ENCODE peak calls at places on chromosomes 4 and X, in five cellular contexts. T is SK-N-SH, C is left ventricle myocardium inferior, R is cardiac fibroblast, S is brain microvascular endothelial cell. B is an unnamed sample.

GRCh38 chr4:101122019-101122418 is 225.3 kb downstream of the PPP3CA start:
- DNase-seq in T (no peak), C (no peak), R (no peak), S (no peak), B (no peak)

GRCh38 chr4:80183196-80184052 is 13.9 kb upstream of the PRDM8 start:
- DNase-seq in T (peak; percentile 79), C (peak; percentile 41), R (no peak), S (no peak), B (no peak)

GRCh38 chrX:139967300-139967699 is 2.0 kb upstream of the CXorf66 start:
- DNase-seq in T (peak; percentile 15), C (no peak), R (peak; percentile 22), S (no peak), B (no peak)

GRCh38 chrX:112738347-112739033 is 58.8 kb upstream of the LHFPL1 start:
- DNase-seq in T (no peak), C (no peak), R (no peak), S (no peak), B (no peak)

GRCh38 chr4:106315476-106315967 is 487 bp downstream of the TBCK start:
- DNase-seq in T (no peak), C (no peak), R (peak; percentile 65), S (peak; percentile 28), B (no peak)

GRCh38 chrX:149962859-149963757 is 24.8 kb upstream of the EOLA2 start:
- DNase-seq in T (peak; percentile 55), C (no peak), R (peak; percentile 70), S (peak; percentile 53), B (peak; percentile 59)

GRCh38 chrX:24242649-24243556 is 71.0 kb downstream of the SUPT20HL2 start:
- DNase-seq in T (no peak), C (peak; percentile 42), R (peak; percentile 86), S (peak; percentile 58), B (no peak)

GRCh38 chr4:29578329-29578728 is 1141.8 kb upstream of the PCDH7 start:
- DNase-seq in T (no peak), C (no peak), R (no peak), S (no peak), B (no peak)

GRCh38 chr4:111678466-111678865 is 466.8 kb upstream of the FAM241A start:
- DNase-seq in T (no peak), C (no peak), R (peak; percentile 75), S (no peak), B (peak; percentile 84)

GRCh38 chr4:139761461-139761860 is 95.8 kb downstream of the MGST2 start:
- DNase-seq in T (peak; percentile 32), C (no peak), R (peak; percentile 32), S (peak; percentile 28), B (no peak)
- TF ChIP-seq CTCF in T (peak; percentile 45), C (peak; percentile 57), R (peak; percentile 32), S (peak; percentile 68), B (peak; percentile 19)

GRCh38 chrX:71546879-71547278 is 14.0 kb downstream of the OGT start:
- DNase-seq in T (no peak), C (no peak), R (no peak), S (no peak), B (no peak)
- H3K4me3 ChIP-seq in T (no peak overlapping the region), C (no peak overlapping the region), R (no peak overlapping the region), S (no peak overlapping the region), B (no peak overlapping the region)

GRCh38 chrX:43350935-43351334 is 305.2 kb upstream of the MAOA start:
- DNase-seq in T (no peak), C (no peak), R (no peak), S (no peak), B (no peak)

GRCh38 chrX:43345166-43345565 is 310.9 kb upstream of the MAOA start:
- DNase-seq in T (no peak), C (no peak), R (no peak), S (no peak), B (no peak)

GRCh38 chrX:43349363-43349762 is 306.7 kb upstream of the MAOA start:
- DNase-seq in T (peak; percentile 25), C (no peak), R (peak; percentile 35), S (peak; percentile 11), B (peak; percentile 30)
- TF ChIP-seq CTCF in T (peak; percentile 64), C (peak; percentile 50), R (peak; percentile 63), S (peak; percentile 57), B (peak; percentile 61)

GRCh38 chr4:147969573-147969972 is 237.7 kb downstream of the ARHGAP10 start:
- DNase-seq in T (peak; percentile 11), C (no peak), R (no peak), S (no peak), B (peak; percentile 69)

GRCh38 chr4:147968641-147969040 is 236.8 kb downstream of the ARHGAP10 start:
- DNase-seq in T (no peak), C (no peak), R (peak; percentile 29), S (no peak), B (no peak)

GRCh38 chr4:147965056-147965455 is 233.2 kb downstream of the ARHGAP10 start:
- DNase-seq in T (no peak), C (no peak), R (no peak), S (no peak), B (no peak)

GRCh38 chr4:147965873-147966272 is 234.0 kb downstream of the ARHGAP10 start:
- DNase-seq in T (no peak), C (no peak), R (no peak), S (no peak), B (no peak)

DNA sequence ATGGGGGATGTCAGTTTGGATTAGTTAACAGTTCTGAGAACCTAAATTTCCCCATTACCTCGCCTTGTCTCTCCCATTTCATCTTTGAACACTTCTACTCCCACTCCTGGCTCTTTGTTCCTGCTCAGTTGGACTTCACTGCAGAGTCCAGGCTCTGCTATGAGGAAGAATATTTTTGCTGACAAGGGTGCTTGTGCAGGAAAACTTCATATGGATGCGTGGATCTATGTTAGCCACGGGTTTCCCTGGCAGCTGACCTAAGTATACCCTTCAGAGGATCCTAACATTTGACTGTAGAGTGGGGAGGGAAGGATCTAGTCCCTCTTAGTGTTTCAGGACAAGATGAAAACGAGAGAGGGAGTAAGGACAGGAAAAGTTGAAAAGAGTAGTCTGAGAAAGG is 238.1 kb downstream of the ARHGAP10 start:
- DNase-seq in T (no peak), C (no peak), R (no peak), S (no peak), B (peak; percentile 62)
- H3K4me3 ChIP-seq in T (no peak overlapping the region), C (no peak overlapping the region), R (no peak overlapping the region), S (no peak overlapping the region), B (no peak overlapping the region)

GRCh38 chr4:187333151-187333550 is 609.5 kb upstream of the FAT1 start:
- DNase-seq in T (no peak), C (no peak), R (peak; percentile 7), S (peak; percentile 75), B (no peak)
- TF ChIP-seq CTCF in T (no peak), C (no peak), R (no peak), S (no peak), B (no peak)

DNA sequence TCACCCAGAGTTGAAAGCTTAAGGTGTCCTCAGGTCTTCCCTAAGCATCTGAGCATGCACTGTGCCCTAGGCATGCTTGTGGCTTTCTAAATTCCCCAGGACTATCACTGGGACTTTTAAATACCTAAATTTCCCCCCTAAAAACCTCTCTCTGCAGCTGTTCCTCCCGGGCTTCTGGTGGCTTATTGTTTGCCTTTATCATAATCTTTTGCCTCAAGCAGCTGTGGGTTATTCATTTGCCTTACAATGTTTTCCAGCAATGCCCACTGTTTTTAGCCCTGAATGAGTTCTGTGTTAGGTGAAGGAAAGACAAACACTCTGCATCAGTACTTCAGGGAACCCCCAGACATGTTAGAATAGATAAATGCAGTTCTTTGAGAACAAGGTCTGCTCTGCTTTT is 455.0 kb downstream of the ZIC3 start:
- DNase-seq in T (no peak), C (no peak), R (no peak), S (no peak), B (no peak)
- H3K4me3 ChIP-seq in T (no peak overlapping the region), C (no peak overlapping the region), R (no peak overlapping the region), S (no peak overlapping the region), B (no peak overlapping the region)

GRCh38 chr4:76950052-76950845 is 697 bp downstream of the SEPTIN11 start:
- DNase-seq in T (peak; percentile 76), C (peak; percentile 63), R (peak; percentile 48), S (no peak), B (peak; percentile 45)
- TF ChIP-seq CTCF in T (peak; percentile 18), C (no peak), R (no peak), S (peak; percentile 7), B (no peak)

DNA sequence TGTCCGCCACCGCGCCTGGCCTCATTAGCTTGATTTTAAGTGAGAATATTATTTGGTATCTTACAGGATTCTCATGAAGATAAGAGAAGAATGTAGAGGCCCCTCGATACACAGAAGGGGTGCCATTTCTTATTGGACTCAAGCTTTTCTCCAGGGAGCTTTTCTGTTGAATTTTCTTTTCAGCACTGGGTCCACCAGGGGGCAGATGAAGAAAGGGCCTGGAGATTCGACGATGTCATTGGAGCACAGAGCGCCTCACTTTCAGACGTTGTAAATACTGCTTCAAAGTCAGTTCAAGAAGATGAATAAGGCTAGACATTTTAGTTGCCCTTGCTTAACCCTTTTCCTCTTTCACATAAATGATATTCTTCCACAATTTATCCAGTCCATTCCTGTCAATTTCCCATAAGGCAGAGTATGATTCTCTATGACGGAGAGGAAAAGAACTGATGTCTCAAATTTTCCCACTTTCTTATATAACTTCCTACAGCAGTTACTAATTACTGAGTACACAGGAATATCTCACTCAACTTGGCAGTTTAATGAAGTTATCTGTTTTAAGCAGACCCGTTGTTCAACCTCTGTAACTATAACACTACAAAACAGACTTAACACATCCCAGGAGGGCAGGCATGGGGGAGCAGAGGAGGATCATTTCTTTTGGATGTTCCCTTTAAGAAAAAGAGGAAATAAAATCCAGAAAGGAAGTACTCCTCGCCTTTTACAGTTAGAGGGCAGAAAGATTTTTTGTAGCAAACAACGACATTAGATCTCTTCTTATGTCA is 12.0 kb upstream of the CENPU start:
- DNase-seq in T (peak; percentile 84), C (peak; percentile 57), R (peak; percentile 91), S (peak; percentile 75), B (peak; percentile 76)
- H3K4me3 ChIP-seq in T (no peak overlapping the region), C (peak overlapping the region; percentile 30), R (no peak overlapping the region), S (no peak overlapping the region), B (no peak overlapping the region)

DNA sequence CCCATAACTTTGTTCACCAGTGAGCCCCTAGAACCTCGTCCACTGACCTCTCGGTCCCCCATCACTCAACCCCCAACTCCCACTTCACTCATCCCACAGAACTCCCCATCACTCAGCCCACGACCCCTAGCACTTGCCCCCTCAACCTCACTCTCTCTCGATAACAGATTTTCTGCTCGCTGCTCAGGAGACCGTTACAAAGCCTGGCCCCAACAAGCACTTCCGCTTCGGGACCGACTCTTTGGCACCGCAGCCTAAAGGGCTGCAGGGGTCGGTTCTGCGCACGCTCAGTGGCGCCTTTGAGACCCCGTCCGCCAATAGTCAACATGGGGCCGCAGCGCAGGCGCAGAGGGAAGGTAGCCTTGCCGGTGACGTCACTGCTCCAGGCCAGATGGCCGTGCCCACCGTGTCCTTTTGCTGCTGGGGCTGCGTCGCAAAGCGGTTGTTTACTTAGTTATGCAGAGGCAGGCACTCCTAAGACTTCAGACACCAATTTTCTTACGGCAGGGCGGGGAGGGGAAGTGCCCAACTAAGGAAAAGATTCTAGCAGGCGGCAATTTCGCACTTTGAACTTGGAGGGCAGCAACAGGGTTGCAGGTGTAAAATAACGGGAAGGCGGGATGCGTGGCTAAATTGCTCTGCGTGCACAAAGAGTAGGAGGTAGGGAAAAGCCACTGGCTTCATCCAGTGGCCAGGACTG is at the start of gene ZNF182:
- DNase-seq in T (peak; percentile 98), C (peak; percentile 94), R (peak; percentile 87), S (peak; percentile 82), B (peak; percentile 90)
- TF ChIP-seq CTCF in T (no peak), C (no peak), R (no peak), S (no peak), B (no peak)

DNA sequence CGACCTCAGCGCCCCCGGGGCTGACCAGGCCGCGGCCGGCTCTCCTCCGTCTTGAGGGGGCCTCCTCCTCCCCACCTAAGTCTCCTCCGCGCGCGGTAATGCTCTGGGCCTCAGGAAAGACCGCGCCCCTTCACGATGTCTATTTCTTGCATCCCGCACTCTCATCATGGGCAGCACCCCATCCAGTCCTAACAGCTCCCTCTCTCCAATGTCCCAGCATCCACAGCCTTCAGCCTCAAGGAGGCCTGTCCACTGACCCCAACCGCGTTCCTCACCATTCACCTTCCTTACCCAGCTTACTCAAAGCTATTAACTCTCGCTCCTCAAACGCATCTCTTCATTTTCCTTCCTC is 77.5 kb downstream of the MAGED4 start:
- DNase-seq in T (no peak), C (no peak), R (no peak), S (no peak), B (no peak)
- H3K4me3 ChIP-seq in T (peak overlapping the region; percentile 83), C (peak overlapping the region; percentile 68), R (peak overlapping the region; percentile 66), S (peak overlapping the region; percentile 74), B (peak overlapping the region; percentile 51)